ENCODE peak calls at places on chromosome 6, in six cellular contexts. S is H1, B is mesendoderm, R is neuronal stem cell, V is IMR-90, N is mesenchymal stem cell. X is an unnamed sample.

GRCh38 chr6:37362101-37362823 is 8.5 kb downstream of the RNF8 start:
- DNase-seq in S (no peak), B (no peak), R (no peak), V (no peak), N (no peak), X (no peak)

GRCh38 chr6:80548496-80548895 is 442.0 kb downstream of the BCKDHB start:
- DNase-seq in S (no peak), B (no peak), R (no peak), V (peak; percentile 51), N (no peak), X (no peak)

GRCh38 chr6:1044040-1044836 is 267.7 kb upstream of the FOXQ1 start:
- DNase-seq in S (no peak), B (no peak), R (no peak), V (no peak), N (no peak), X (no peak)

GRCh38 chr6:14276667-14277404 is 159.3 kb downstream of the CD83 start:
- DNase-seq in S (no peak), B (no peak), R (no peak), V (peak; percentile 63), N (peak; percentile 26), X (no peak)

GRCh38 chr6:16711551-16712249 is 49.6 kb downstream of the ATXN1 start:
- DNase-seq in S (no peak), B (no peak), R (no peak), V (no peak), N (no peak), X (peak; percentile 43)

GRCh38 chr6:82681119-82681714 is 317.6 kb downstream of the TPBG start:
- DNase-seq in S (no peak), B (no peak), R (no peak), V (no peak), N (no peak), X (no peak)

GRCh38 chr6:43451348-43451747 is 4.0 kb downstream of the DLK2 start:
- DNase-seq in S (no peak), B (no peak), R (no peak), V (no peak), N (no peak), X (no peak)

GRCh38 chr6:34940030-34940434 is 51.0 kb downstream of the ANKS1A start:
- DNase-seq in S (no peak), B (no peak), R (no peak), V (no peak), N (no peak), X (no peak)

GRCh38 chr6:110812719-110813118 is 2.5 kb downstream of the CDK19 start:
- DNase-seq in S (no peak), B (no peak), R (no peak), V (no peak), N (no peak), X (no peak)

GRCh38 chr6:2890981-2891767 is 11.9 kb downstream of the SERPINB9 start:
- DNase-seq in S (no peak), B (no peak), R (no peak), V (no peak), N (no peak), X (no peak)

GRCh38 chr6:26323525-26324294 is 41.3 kb upstream of the BTN3A2 start:
- DNase-seq in S (no peak), B (no peak), R (no peak), V (no peak), N (no peak), X (peak; percentile 36)

GRCh38 chr6:24799541-24799915 is 811 bp upstream of the ARMH2 start:
- DNase-seq in S (no peak), B (no peak), R (no peak), V (no peak), N (no peak), X (no peak)

GRCh38 chr6:166470029-166470862 is 87.5 kb upstream of the MPC1 start:
- DNase-seq in S (no peak), B (no peak), R (no peak), V (no peak), N (no peak), X (peak; percentile 59)

GRCh38 chr6:113585246-113585645 is 271.9 kb upstream of the MARCKS start:
- DNase-seq in S (no peak), B (no peak), R (no peak), V (no peak), N (no peak), X (no peak)

GRCh38 chr6:43296780-43297494 is 1.1 kb upstream of the SLC22A7 start:
- DNase-seq in S (no peak), B (no peak), R (no peak), V (no peak), N (no peak), X (no peak)

GRCh38 chr6:3885262-3886036 is 36.3 kb downstream of the FAM50B start:
- DNase-seq in S (no peak), B (peak; percentile 85), R (no peak), V (no peak), N (peak; percentile 20), X (peak; percentile 37)

GRCh38 chr6:83615025-83615999 is 93.6 kb downstream of the SNAP91 start:
- DNase-seq in S (no peak), B (peak; percentile 63), R (peak; percentile 35), V (peak; percentile 37), N (peak; percentile 47), X (no peak)

GRCh38 chr6:43947860-43948259 is 177.8 kb downstream of the VEGFA start:
- DNase-seq in S (no peak), B (no peak), R (no peak), V (no peak), N (no peak), X (no peak)

GRCh38 chr6:114240800-114241199 is 102.0 kb downstream of the HS3ST5 start:
- DNase-seq in S (no peak), B (no peak), R (no peak), V (no peak), N (no peak), X (no peak)

GRCh38 chr6:97085772-97086171 is 161.2 kb downstream of the KLHL32 start:
- DNase-seq in S (no peak), B (peak; percentile 77), R (no peak), V (peak; percentile 19), N (peak; percentile 64), X (no peak)

GRCh38 chr6:129069006-129069405 is 186.1 kb downstream of the LAMA2 start:
- DNase-seq in S (no peak), B (no peak), R (no peak), V (no peak), N (peak; percentile 3), X (no peak)

GRCh38 chr6:15775741-15776140 is 112.9 kb upstream of the DTNBP1 start:
- DNase-seq in S (no peak), B (no peak), R (no peak), V (no peak), N (no peak), X (no peak)

GRCh38 chr6:170273681-170274080 is 17.2 kb downstream of the DLL1 start:
- DNase-seq in S (no peak), B (no peak), R (no peak), V (no peak), N (no peak), X (no peak)

GRCh38 chr6:170273191-170273590 is 17.7 kb downstream of the DLL1 start:
- DNase-seq in S (no peak), B (no peak), R (no peak), V (no peak), N (no peak), X (no peak)

GRCh38 chr6:170271771-170272314 is 19.0 kb downstream of the DLL1 start:
- DNase-seq in S (no peak), B (no peak), R (no peak), V (no peak), N (no peak), X (no peak)

GRCh38 chr6:170270984-170271593 is 19.8 kb downstream of the DLL1 start:
- DNase-seq in S (no peak), B (peak; percentile 35), R (no peak), V (no peak), N (no peak), X (no peak)

GRCh38 chr6:170272341-170273065 is 18.4 kb downstream of the DLL1 start:
- DNase-seq in S (no peak), B (no peak), R (no peak), V (no peak), N (no peak), X (no peak)
- H3K4me3 ChIP-seq in S (no peak overlapping the region), B (no peak overlapping the region), R (no peak overlapping the region), V (no peak overlapping the region), N (no peak overlapping the region), X (peak overlapping the region; percentile 51)

GRCh38 chr6:149362289-149362688 is 37.8 kb upstream of the SUMO4 start:
- DNase-seq in S (no peak), B (no peak), R (no peak), V (no peak), N (no peak), X (no peak)
- H2BK120ac ChIP-seq in S (no peak overlapping the region), B (no peak overlapping the region), R (no peak overlapping the region), V (no peak overlapping the region), N (no peak overlapping the region), X (no peak overlapping the region)

GRCh38 chr6:119333707-119334295 is 15.8 kb downstream of the MAN1A1 start:
- DNase-seq in S (no peak), B (no peak), R (no peak), V (no peak), N (no peak), X (no peak)

GRCh38 chr6:119331676-119332286 is 17.8 kb downstream of the MAN1A1 start:
- DNase-seq in S (no peak), B (no peak), R (no peak), V (no peak), N (no peak), X (no peak)

GRCh38 chr6:119330520-119330919 is 19.0 kb downstream of the MAN1A1 start:
- DNase-seq in S (no peak), B (no peak), R (no peak), V (no peak), N (no peak), X (no peak)

GRCh38 chr6:119334535-119335264 is 14.9 kb downstream of the MAN1A1 start:
- DNase-seq in S (no peak), B (no peak), R (no peak), V (no peak), N (no peak), X (no peak)

DNA sequence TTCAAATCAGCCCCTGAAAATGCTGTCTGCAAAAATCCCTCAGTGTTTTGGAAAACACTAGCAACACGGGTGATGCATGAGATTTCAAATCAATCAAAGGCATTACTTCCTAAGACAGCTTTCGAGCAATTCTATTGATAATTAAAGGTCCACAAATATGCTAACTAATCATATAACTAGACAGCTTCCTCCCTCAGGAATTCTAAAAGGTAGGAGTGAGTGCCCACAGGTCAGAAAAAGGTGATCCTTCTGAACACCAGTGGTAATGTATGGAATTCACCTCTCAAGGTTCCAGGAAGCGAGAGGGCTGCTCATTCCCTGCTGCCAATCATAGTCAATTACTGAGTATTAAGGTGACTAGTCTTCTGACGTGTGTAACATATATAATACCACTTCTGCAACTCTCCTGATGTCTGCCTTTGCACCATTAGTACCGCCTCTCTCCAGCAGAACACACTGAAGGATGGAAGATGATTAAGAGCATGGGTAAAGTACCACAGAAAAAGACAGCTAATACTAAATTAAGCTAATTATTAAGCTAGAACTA is 16.4 kb downstream of the MAN1A1 start:
- DNase-seq in S (no peak), B (no peak), R (no peak), V (no peak), N (no peak), X (no peak)
- H3K4me3 ChIP-seq in S (no peak overlapping the region), B (no peak overlapping the region), R (no peak overlapping the region), V (no peak overlapping the region), N (no peak overlapping the region), X (no peak overlapping the region)

DNA sequence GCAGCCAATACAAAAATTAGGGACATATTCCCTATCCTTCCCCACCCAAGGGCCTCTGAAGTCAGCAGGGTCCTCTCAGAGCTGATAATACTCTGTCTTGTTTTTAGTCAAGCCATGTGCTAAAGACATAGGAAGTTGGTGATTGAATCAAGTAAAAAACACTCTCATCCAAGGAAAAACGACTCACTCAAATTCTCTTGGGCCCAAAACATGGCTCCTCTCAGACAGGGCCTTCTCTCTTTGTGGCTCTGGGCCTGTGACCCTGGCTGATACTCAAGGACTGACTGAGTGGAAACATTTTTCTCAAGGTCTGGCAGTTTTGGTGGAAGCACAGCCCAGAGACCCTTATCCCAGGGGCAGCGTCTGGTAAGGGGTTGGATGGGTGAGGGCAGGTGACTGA is 5.9 kb upstream of the SCML4 start:
- DNase-seq in S (no peak), B (no peak), R (no peak), V (no peak), N (no peak), X (no peak)
- H2BK120ac ChIP-seq in S (no peak overlapping the region), B (no peak overlapping the region), R (no peak overlapping the region), V (no peak overlapping the region), N (no peak overlapping the region), X (no peak overlapping the region)

X was measured in trophoblast cell.